ENCODE peak calls at places on chromosomes 16 and 17, in nine cellular contexts. G is mesenchymal stem cell; S is psoas muscle; C is cardiac muscle cell; E is A549; R is colonic mucosa; W is mucosa of descending colon; U is esophagus squamous epithelium; Q is effector memory CD4-positive, alpha-beta T cell. Z is an unnamed sample.

GRCh38 chr17:20172378-20172775 is 163.2 kb downstream of the SPECC1 start:
- DNase-seq in G (no peak), S (no peak), C (no peak), E (no peak), R (no peak), W (no peak), U (no peak), Q (no peak), Z (no peak)

GRCh38 chr16:85087899-85088569 is 24.2 kb downstream of the CIBAR2 start:
- DNase-seq in G (no peak), S (no peak), C (no peak), E (no peak), R (no peak), W (no peak), U (no peak), Q (no peak), Z (peak; percentile 63)

GRCh38 chr17:21024024-21024423 is 18.8 kb downstream of the USP22 start:
- DNase-seq in G (no peak), S (no peak), C (no peak), E (no peak), R (no peak), W (no peak), U (no peak), Q (no peak), Z (no peak)

GRCh38 chr17:59357929-59358328 is 26.5 kb downstream of the YPEL2 start:
- DNase-seq in G (peak; percentile 65), S (no peak), C (no peak), E (no peak), R (no peak), W (no peak), U (no peak), Q (no peak), Z (no peak)

GRCh38 chr16:1048442-1049112 is 24.0 kb upstream of the SSTR5 start:
- DNase-seq in G (peak; percentile 9), S (peak; percentile 69), C (peak; percentile 83), E (peak; percentile 69), R (peak; percentile 43), W (peak; percentile 31), U (no peak), Q (no peak), Z (no peak)

GRCh38 chr17:42107597-42108576 is 4.6 kb downstream of the DHX58 start:
- DNase-seq in G (peak; percentile 70), S (peak; percentile 78), C (peak; percentile 95), E (peak; percentile 88), R (peak; percentile 94), W (peak; percentile 92), U (no peak), Q (peak; percentile 89), Z (peak; percentile 87)

GRCh38 chr17:59746849-59747445 is 39.5 kb downstream of the VMP1 start:
- DNase-seq in G (peak; percentile 68), S (no peak), C (peak; percentile 49), E (peak; percentile 46), R (no peak), W (no peak), U (no peak), Q (no peak), Z (no peak)

GRCh38 chr17:36545465-36546417 is 1.0 kb downstream of the GGNBP2 start:
- DNase-seq in G (peak; percentile 98), S (peak; percentile 98), C (peak; percentile 98), E (peak; percentile 98), R (peak; percentile 97), W (peak; percentile 96), U (peak; percentile 70), Q (peak; percentile 95), Z (peak; percentile 96)

GRCh38 chr17:77002103-77003045 is 134.2 kb downstream of the MGAT5B start:
- DNase-seq in G (peak; percentile 53), S (no peak), C (no peak), E (peak; percentile 99), R (no peak), W (no peak), U (no peak), Q (no peak), Z (no peak)

GRCh38 chr17:19304209-19304608 is 58.3 kb downstream of the B9D1 start:
- DNase-seq in G (peak; percentile 88), S (peak; percentile 21), C (no peak), E (no peak), R (peak; percentile 65), W (peak; percentile 65), U (peak; percentile 28), Q (no peak), Z (peak; percentile 80)

GRCh38 chr16:49281843-49282642 is 405 bp upstream of the CBLN1 start:
- DNase-seq in G (peak; percentile 26), S (peak; percentile 81), C (peak; percentile 98), E (peak; percentile 78), R (peak; percentile 90), W (peak; percentile 92), U (no peak), Q (no peak), Z (peak; percentile 77)

GRCh38 chr16:9449597-9449996 is 358.2 kb downstream of the HAPSTR1 start:
- DNase-seq in G (no peak), S (no peak), C (no peak), E (no peak), R (no peak), W (no peak), U (no peak), Q (no peak), Z (no peak)

GRCh38 chr17:78890111-78890897 is 12.7 kb downstream of the CEP295NL start:
- DNase-seq in G (no peak), S (peak; percentile 54), C (no peak), E (no peak), R (peak; percentile 44), W (peak; percentile 53), U (peak; percentile 41), Q (peak; percentile 18), Z (peak; percentile 89)

GRCh38 chr17:74746922-74747321 is 1.5 kb upstream of the NHERF1 start:
- DNase-seq in G (peak; percentile 63), S (no peak), C (peak; percentile 53), E (no peak), R (no peak), W (peak; percentile 15), U (no peak), Q (no peak), Z (no peak)

GRCh38 chr17:30567231-30568116 is 90.3 kb downstream of the GOSR1 start:
- DNase-seq in G (no peak), S (no peak), C (no peak), E (no peak), R (no peak), W (no peak), U (no peak), Q (no peak), Z (no peak)

GRCh38 chr16:55291847-55292246 is 32.2 kb upstream of the IRX6 start:
- DNase-seq in G (no peak), S (no peak), C (no peak), E (no peak), R (no peak), W (no peak), U (no peak), Q (no peak), Z (no peak)

GRCh38 chr16:87463722-87464690 is 28.8 kb downstream of the ZCCHC14 start:
- DNase-seq in G (peak; percentile 38), S (no peak), C (no peak), E (no peak), R (no peak), W (peak; percentile 48), U (no peak), Q (no peak), Z (peak; percentile 59)

GRCh38 chr16:11240636-11241473 is 15.1 kb downstream of the SOCS1 start:
- DNase-seq in G (no peak), S (no peak), C (peak; percentile 46), E (no peak), R (no peak), W (no peak), U (no peak), Q (no peak), Z (no peak)

GRCh38 chr17:43477832-43478634 is 5.7 kb upstream of the DHX8 start:
- DNase-seq in G (no peak), S (no peak), C (no peak), E (no peak), R (no peak), W (no peak), U (no peak), Q (no peak), Z (no peak)

DNA sequence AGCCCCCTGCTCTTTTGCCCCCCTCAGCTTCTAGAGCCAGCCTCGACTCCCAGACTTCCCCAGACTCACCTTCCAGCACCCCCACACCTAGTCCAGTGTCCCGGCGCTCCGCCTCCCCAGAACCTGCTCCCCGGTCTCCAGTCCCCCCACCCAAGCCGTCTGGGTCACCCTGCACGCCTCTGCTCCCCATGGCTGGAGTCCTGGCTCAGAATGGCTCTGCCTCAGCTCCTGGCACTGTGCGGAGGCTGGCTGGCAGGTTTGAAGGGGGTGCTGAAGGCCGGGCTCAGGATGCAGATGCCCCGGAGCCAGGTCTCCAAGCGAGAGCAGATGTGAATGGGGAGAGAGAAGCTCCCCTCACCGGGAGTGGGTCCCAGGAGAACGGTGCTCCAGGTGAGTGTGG is 2.2 kb downstream of the ARHGEF15 start:
- DNase-seq in G (no peak), S (no peak), C (no peak), E (no peak), R (no peak), W (no peak), U (no peak), Q (no peak), Z (no peak)
- H3K4me3 ChIP-seq in G (no peak overlapping the region), S (peak overlapping the region; percentile 54), C (no peak overlapping the region), E (no peak overlapping the region), R (no peak overlapping the region), W (no peak overlapping the region), U (no peak overlapping the region), Q (no peak overlapping the region), Z (no peak overlapping the region)

GRCh38 chr17:80657561-80657960 is 112.9 kb downstream of the RPTOR start:
- DNase-seq in G (no peak), S (no peak), C (no peak), E (no peak), R (no peak), W (no peak), U (no peak), Q (no peak), Z (no peak)
- H3K9me3 ChIP-seq in G (peaks cover 14% of the 10 kb centered on the region), S (peaks cover 6% of the 10 kb centered on the region), C (no peaks in the 10 kb centered on the region), E (peaks cover 37% of the 10 kb centered on the region), R (no peaks in the 10 kb centered on the region), W (peaks cover 4% of the 10 kb centered on the region), U (peaks cover 12% of the 10 kb centered on the region), Q (no peaks in the 10 kb centered on the region), Z (peaks cover 9% of the 10 kb centered on the region)

GRCh38 chr17:9174779-9175574 is 153.7 kb downstream of the NTN1 start:
- DNase-seq in G (no peak), S (no peak), C (no peak), E (no peak), R (no peak), W (no peak), U (no peak), Q (no peak), Z (peak; percentile 43)
- H3K4me1 ChIP-seq in G (no peaks in the 10 kb centered on the region), S (no peaks in the 10 kb centered on the region), C (no peaks in the 10 kb centered on the region), E (no peaks in the 10 kb centered on the region), R (no peaks in the 10 kb centered on the region), W (peaks cover 3% of the 10 kb centered on the region), U (peaks cover 85% of the 10 kb centered on the region), Q (no peaks in the 10 kb centered on the region), Z (no peaks in the 10 kb centered on the region)

DNA sequence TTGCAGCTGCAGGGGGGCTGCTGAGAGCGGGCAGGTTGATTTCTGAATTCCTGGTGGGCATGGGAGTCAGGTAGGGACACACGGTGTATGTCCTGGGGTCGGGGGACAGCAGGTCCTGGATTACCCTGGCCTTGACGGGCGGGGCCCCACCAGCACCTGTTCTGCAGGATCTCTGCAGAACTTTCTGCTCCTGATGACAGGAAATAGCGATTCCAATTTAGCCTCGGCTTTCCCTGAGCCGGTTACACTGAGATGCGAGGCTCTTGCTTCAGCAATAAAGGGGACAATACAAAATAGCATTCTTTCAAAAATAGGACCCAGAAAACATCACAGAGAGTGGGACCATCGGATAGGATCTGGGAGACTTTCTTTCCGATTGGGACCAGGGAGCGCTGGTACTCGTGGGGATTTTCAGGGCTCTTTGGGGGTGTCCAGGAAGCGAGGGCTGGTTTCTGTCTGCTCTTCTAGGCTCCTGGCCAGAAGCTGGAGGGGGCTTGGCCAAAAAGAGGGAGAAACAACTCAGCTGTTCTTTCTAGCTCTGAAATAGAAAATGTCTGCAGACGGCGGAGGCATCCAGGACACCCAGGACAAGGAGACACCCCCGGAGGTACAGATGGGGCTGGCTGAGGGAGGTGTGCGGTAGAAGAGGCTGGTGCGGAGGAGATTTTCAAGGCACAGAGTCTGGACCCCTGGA is 642 bp downstream of the ZNF205 start:
- DNase-seq in G (no peak), S (no peak), C (no peak), E (no peak), R (no peak), W (no peak), U (no peak), Q (no peak), Z (peak; percentile 41)
- H3K4me3 ChIP-seq in G (peak overlapping the region; percentile 94), S (peak overlapping the region; percentile 71), C (peak overlapping the region; percentile 99), E (peak overlapping the region; percentile 84), R (peak overlapping the region; percentile 67), W (peak overlapping the region; percentile 32), U (peak overlapping the region; percentile 78), Q (no peak overlapping the region), Z (peak overlapping the region; percentile 68)